ENCODE peak calls at places on chromosomes 3 and 15, in seven cellular contexts. M is RPMI8226; B is GM20000; R is HT1080; W is astrocyte of the spinal cord; F is stimulated activated CD4-positive, alpha-beta T cell treated with anti-CD3 and anti-CD28 coated beads, Interleukin-1b, Interleukin-23, amount 100 ng/mL, for 24 hours; L is tibial artery. I is an unnamed sample.
A peak's percentile ranks its signal among the peaks of the same experiment; 100 is the strongest.

GRCh38 chr15:54722342-54722986 is 474.3 kb downstream of the RSL24D1 start:
- DNase-seq in M (no peak), L (no peak), W (no peak), F (no peak), R (no peak), B (no peak), I (no peak)

GRCh38 chr15:50183112-50183794 is 1.3 kb downstream of the SLC27A2 start:
- DNase-seq in M (no peak), R (peak; percentile 7), L (no peak), B (peak; percentile 62), F (no peak), W (no peak), I (no peak)

GRCh38 chr3:154085799-154086198 is 35.4 kb upstream of the ARHGEF26 start:
- DNase-seq in R (peak; percentile 47), F (no peak), W (no peak), M (no peak), L (no peak), B (no peak), I (no peak)

GRCh38 chr3:188319569-188319968 is 165.6 kb downstream of the LPP start:
- DNase-seq in L (no peak), M (no peak), R (peak; percentile 60), B (no peak), W (peak; percentile 40), F (no peak), I (no peak)

GRCh38 chr3:65922441-65922840 is 116.3 kb downstream of the MAGI1 start:
- DNase-seq in W (no peak), R (no peak), M (no peak), F (no peak), L (no peak), B (no peak), I (no peak)

GRCh38 chr3:22940285-22940684 is 262.8 kb upstream of the UBE2E2 start:
- DNase-seq in B (no peak), F (no peak), R (no peak), L (no peak), W (no peak), M (no peak), I (no peak)

GRCh38 chr3:51353131-51353530 is 32.0 kb upstream of the MANF start:
- DNase-seq in W (no peak), L (no peak), F (no peak), B (no peak), M (no peak), R (no peak), I (no peak)

GRCh38 chr15:47945869-47946666 is 174.7 kb upstream of the SLC24A5 start:
- DNase-seq in W (no peak), B (no peak), F (no peak), R (no peak), M (no peak), L (no peak), I (no peak)

GRCh38 chr3:16496008-16496407 is 17.5 kb downstream of the RFTN1 start:
- DNase-seq in F (no peak), R (no peak), W (no peak), B (no peak), M (no peak), L (no peak), I (no peak)

GRCh38 chr3:129627350-129628168 is 21.1 kb upstream of the PLXND1 start:
- DNase-seq in M (peak; percentile 61), L (peak; percentile 83), R (no peak), B (peak; percentile 87), F (peak; percentile 35), W (peak; percentile 81), I (peak; percentile 80)

GRCh38 chr15:64029633-64030032 is 16.7 kb downstream of the DAPK2 start:
- DNase-seq in M (no peak), F (no peak), L (no peak), W (no peak), R (no peak), B (no peak), I (no peak)

GRCh38 chr3:31755911-31756658 is 223.4 kb downstream of the STT3B start:
- DNase-seq in L (no peak), R (no peak), F (peak; percentile 11), W (no peak), B (no peak), M (no peak), I (no peak)

GRCh38 chr3:194045289-194045688 is 90.7 kb upstream of the HES1 start:
- DNase-seq in F (no peak), B (peak; percentile 47), W (no peak), M (no peak), L (no peak), R (no peak), I (no peak)

GRCh38 chr3:135260025-135260424 is 465.0 kb downstream of the EPHB1 start:
- DNase-seq in B (no peak), R (no peak), F (no peak), M (no peak), W (no peak), L (no peak), I (no peak)

GRCh38 chr15:79357566-79357965 is 46.7 kb downstream of the TMED3 start:
- DNase-seq in L (no peak), R (no peak), F (no peak), M (no peak), B (no peak), W (no peak), I (no peak)

GRCh38 chr3:112638327-112639020 is 2.5 kb downstream of the CCDC80 start:
- DNase-seq in L (peak; percentile 56), F (no peak), B (no peak), M (no peak), W (no peak), R (no peak), I (no peak)

GRCh38 chr3:152159328-152159727 is 109.4 kb upstream of the MBNL1 start:
- DNase-seq in F (no peak), W (peak; percentile 87), B (no peak), M (no peak), L (peak; percentile 24), R (peak; percentile 64), I (no peak)

GRCh38 chr3:20056727-20057611 is 16.7 kb downstream of the KAT2B start:
- DNase-seq in W (peak; percentile 52), B (peak; percentile 24), M (peak; percentile 72), F (peak; percentile 18), R (peak; percentile 94), L (no peak), I (no peak)